ENCODE peak calls at places on chromosomes 4 and X, in four cellular contexts. N is activated CD8-positive, alpha-beta memory T cell treated with anti-CD3 and anti-CD28 coated beads for 1 hour; U is IMR-90; T is AG08396. G is an unnamed sample.
A peak's percentile ranks its signal among the peaks of the same experiment; 100 is the strongest.

GRCh38 chrX:16671005-16671404 is 21.0 kb downstream of the S100G start:
- DNase-seq in N (no peak), T (peak; percentile 57), U (peak; percentile 72), G (no peak)

GRCh38 chr4:72568959-72569718 is at the start of gene ADAMTS3:
- DNase-seq in T (peak; percentile 70), U (peak; percentile 33), N (no peak), G (no peak)

GRCh38 chr4:40292313-40292759 is 42.8 kb upstream of the CHRNA9 start:
- DNase-seq in U (peak; percentile 12), T (no peak), N (no peak), G (no peak)

GRCh38 chr4:128528177-128528576 is 240.6 kb upstream of the PGRMC2 start:
- DNase-seq in U (no peak), N (no peak), T (no peak), G (no peak)

GRCh38 chrX:110678591-110678990 is 117.0 kb downstream of the CHRDL1 start:
- DNase-seq in N (no peak), T (no peak), U (no peak), G (no peak)

GRCh38 chrX:134948333-134949241 is 42.2 kb upstream of the SMIM10 start:
- DNase-seq in T (no peak), N (no peak), U (peak; percentile 88), G (no peak)

GRCh38 chr4:173917255-173917960 is 366.1 kb downstream of the FBXO8 start:
- DNase-seq in U (peak; percentile 79), T (peak; percentile 16), N (no peak), G (no peak)

GRCh38 chrX:49117597-49117996 is 5.9 kb downstream of the GPKOW start:
- DNase-seq in U (no peak), N (no peak), T (no peak), G (no peak)

GRCh38 chr4:140237616-140238352 is 83.8 kb upstream of the MAML3 start:
- DNase-seq in N (no peak), U (peak; percentile 93), T (peak; percentile 87), G (no peak)

GRCh38 chr4:26171953-26172352 is 148.9 kb upstream of the RBPJ start:
- DNase-seq in N (no peak), T (peak; percentile 43), U (peak; percentile 100), G (no peak)

GRCh38 chrX:21813612-21814368 is 25.6 kb upstream of the MBTPS2 start:
- DNase-seq in N (no peak), T (no peak), U (no peak), G (no peak)

GRCh38 chrX:5474282-5474681 is 754.4 kb downstream of the NLGN4X start:
- DNase-seq in T (no peak), U (no peak), N (no peak), G (no peak)

GRCh38 chr4:154928640-154929257 is 147.7 kb downstream of the RBM46 start:
- DNase-seq in N (no peak), T (peak; percentile 32), U (peak; percentile 55), G (no peak)

G was measured in central memory CD8-positive, alpha-beta T cell.